ENCODE peak calls at places on chromosomes 7 and 10, in four cellular contexts. O is PC-3, R is OCI-LY7, G is mammary epithelial cell. F is an unnamed sample.

GRCh38 chr10:112262556-112262955 is 20.6 kb upstream of the TECTB start:
- DNase-seq in O (no peak), R (no peak), G (peak), F (no peak)

GRCh38 chr10:127048630-127049029 is 143.4 kb downstream of the DOCK1 start:
- DNase-seq in O (no peak), R (no peak), G (no peak), F (no peak)

GRCh38 chr10:116026315-116026714 is 246.7 kb downstream of the GFRA1 start:
- DNase-seq in O (no peak), G (no peak), R (no peak), F (no peak)

GRCh38 chr7:91005024-91005423 is 259.2 kb upstream of the FZD1 start:
- DNase-seq in O (no peak), R (no peak), G (no peak), F (no peak)

GRCh38 chr7:94810496-94810895 is 96.9 kb upstream of the PPP1R9A start:
- DNase-seq in O (no peak), G (peak), R (no peak), F (no peak)

GRCh38 chr7:2175091-2175490 is 57.7 kb downstream of the MAD1L1 start:
- DNase-seq in O (no peak), G (no peak), R (no peak), F (no peak)

GRCh38 chr7:28433604-28434254 is 21.4 kb downstream of the CREB5 start:
- DNase-seq in O (peak), R (no peak), G (no peak), F (no peak)

GRCh38 chr7:94154858-94155257 is 150.7 kb upstream of the BET1 start:
- DNase-seq in R (peak), G (no peak), O (no peak), F (no peak)

GRCh38 chr10:97321032-97321806 is 2.1 kb downstream of the FRAT1 start:
- DNase-seq in G (no peak), O (no peak), R (no peak), F (peak)

GRCh38 chr7:17680943-17681351 is 259.3 kb downstream of the SNX13 start:
- DNase-seq in G (peak), R (peak), O (peak), F (no peak)

GRCh38 chr10:50312464-50313437 is 61.4 kb upstream of the ASAH2 start:
- DNase-seq in O (peak), G (peak), R (no peak), F (no peak)

GRCh38 chr10:62926407-62926806 is 110.2 kb upstream of the EGR2 start:
- DNase-seq in G (no peak), O (no peak), R (no peak), F (no peak)

GRCh38 chr10:6128591-6129383 is 40.0 kb downstream of the RBM17 start:
- DNase-seq in G (no peak), O (no peak), R (no peak), F (no peak)

GRCh38 chr7:27123021-27123476 is 7.5 kb downstream of the HOXA4 start:
- DNase-seq in R (no peak), O (no peak), G (peak), F (no peak)

GRCh38 chr10:17452060-17452894 is 2.1 kb downstream of the ST8SIA6 start:
- DNase-seq in R (no peak), O (no peak), G (no peak), F (no peak)

DNA sequence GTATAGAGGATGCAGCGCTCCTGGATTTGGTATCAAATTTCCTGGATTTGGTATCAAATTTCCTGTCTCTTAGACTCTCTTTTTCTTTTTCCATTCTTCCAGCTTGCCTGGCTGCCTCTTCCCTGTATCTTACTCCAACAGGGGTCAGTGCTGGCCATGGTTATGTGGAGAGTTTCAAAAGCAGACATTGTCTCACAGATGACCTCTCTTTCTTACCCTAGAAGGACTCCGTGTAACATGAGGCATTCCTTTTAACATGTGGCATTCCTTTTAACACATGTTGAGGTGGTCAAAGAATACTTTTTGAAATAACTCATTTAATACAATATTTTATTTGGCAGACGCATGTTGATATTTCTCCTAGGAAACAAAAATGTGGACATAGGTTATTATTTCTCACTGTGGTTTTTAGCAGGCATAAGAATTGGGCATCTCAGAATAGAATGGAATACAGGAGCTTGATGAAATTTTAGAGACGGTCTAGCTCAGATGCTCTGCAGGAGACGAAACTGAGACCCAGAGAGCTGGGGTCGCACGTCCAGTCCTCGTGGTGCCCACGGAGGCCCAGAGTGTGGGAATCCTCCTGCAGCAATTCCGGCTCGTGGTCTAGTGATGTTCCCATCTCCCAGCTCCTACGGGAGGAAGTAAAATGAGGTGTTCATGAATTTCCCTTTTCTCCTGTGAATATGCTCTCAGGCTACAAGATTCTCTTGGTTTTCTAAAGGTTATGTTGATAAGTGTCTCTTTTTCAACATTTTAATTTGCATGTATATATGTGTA is 59.6 kb upstream of the PITRM1 start:
- DNase-seq in R (no peak), O (no peak), G (no peak), F (no peak)
- TF ChIP-seq CTCF in R (no peak), O (no peak), G (no peak), F (no peak)

GRCh38 chr7:84187087-84187805 is 7.3 kb downstream of the SEMA3A start:
- DNase-seq in O (peak), R (no peak), G (no peak), F (no peak)

GRCh38 chr7:84187813-84188212 is 6.8 kb downstream of the SEMA3A start:
- DNase-seq in O (peak), R (no peak), G (peak), F (no peak)

GRCh38 chr7:84191261-84191660 is 3.3 kb downstream of the SEMA3A start:
- DNase-seq in O (peak), R (no peak), G (no peak), F (no peak)

GRCh38 chr7:84190016-84190705 is 4.4 kb downstream of the SEMA3A start:
- DNase-seq in G (no peak), R (no peak), O (peak), F (no peak)

GRCh38 chr7:84188811-84189405 is 5.7 kb downstream of the SEMA3A start:
- DNase-seq in O (peak), G (no peak), R (no peak), F (no peak)
- TF ChIP-seq CTCF in O (peak), G (peak), R (peak), F (peak)

GRCh38 chr10:135601-136464 is 578 bp downstream of the ZMYND11 start:
- DNase-seq in R (peak), G (peak), O (peak), F (peak)

GRCh38 chr10:134205-134742 is 981 bp upstream of the ZMYND11 start:
- DNase-seq in G (peak), R (no peak), O (peak), F (peak)

GRCh38 chr10:132961-133898 is 2.0 kb upstream of the ZMYND11 start:
- DNase-seq in R (no peak), O (peak), G (peak), F (no peak)

GRCh38 chr10:136465-136762 is 1.2 kb downstream of the ZMYND11 start:
- DNase-seq in G (no peak), R (no peak), O (no peak), F (no peak)

DNA sequence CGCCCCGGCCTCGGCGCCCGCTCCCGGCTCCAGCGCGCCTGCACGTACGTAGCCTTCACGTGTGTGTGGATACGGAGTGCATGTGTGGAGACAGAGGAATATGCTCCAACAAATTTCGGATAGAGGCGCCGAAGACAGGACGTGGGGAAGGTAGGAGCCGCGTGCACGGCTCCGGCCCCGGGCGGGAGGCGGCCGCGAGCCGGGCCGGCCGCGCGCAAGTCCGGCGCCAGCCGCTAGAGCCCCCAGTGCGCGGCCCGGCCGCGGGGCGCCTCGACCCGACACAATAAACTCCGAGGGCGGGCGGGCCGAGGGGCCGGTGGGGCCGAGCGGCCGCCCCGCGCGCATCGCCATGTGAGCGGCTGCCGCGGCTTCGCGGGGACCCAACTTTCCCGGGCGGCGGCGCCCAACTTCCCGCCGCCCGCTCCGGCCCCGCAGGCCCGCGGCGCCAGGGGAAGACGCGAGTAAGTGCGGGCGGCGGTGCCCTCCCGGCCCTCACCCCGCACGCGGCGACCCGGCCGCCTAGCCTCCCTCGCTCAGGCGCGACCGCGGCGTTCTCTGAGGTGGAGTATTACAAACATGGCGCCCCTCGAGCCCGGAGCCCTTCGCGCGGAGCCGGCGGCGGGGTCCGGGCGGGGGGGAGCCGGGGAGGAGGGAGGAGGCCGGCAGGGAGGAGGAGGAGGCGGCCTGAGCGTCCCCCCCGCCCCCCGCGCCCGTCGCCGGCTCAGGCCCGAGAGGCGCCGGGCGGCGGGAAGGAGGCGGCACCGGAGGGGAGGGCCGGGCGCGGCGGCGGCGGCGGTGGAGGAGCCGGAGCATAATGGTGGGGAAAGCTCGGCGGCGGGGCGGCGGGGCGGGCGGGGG is at the start of gene ZMYND11:
- DNase-seq in G (peak), R (peak), O (peak), F (peak)
- TF ChIP-seq CTCF in G (no peak), R (no peak), O (no peak), F (no peak)

GRCh38 chr7:158647475-158647792 is 57.2 kb downstream of the NCAPG2 start:
- DNase-seq in O (no peak), R (no peak), G (no peak), F (no peak)
- TF ChIP-seq CTCF in O (no peak), R (peak), G (no peak), F (peak)

F was measured in activated CD8-positive, alpha-beta T cell treated with anti-CD3 and anti-CD28 coated beads for 36 hours.